ENCODE peak calls at places on chromosomes 11 and 22, in seven cellular contexts. C, K, D, R, J, H and P are unnamed samples.

GRCh38 chr22:17102297-17102667 is 17.5 kb downstream of the IL17RA start:
- DNase-seq in H (no peak), K (no peak), J (no peak), D (no peak), C (no peak), R (no peak), P (no peak)

GRCh38 chr22:49521787-49522224 is 305.9 kb downstream of the BRD1 start:
- DNase-seq in R (no peak), H (peak), C (no peak), J (no peak), K (no peak), D (no peak), P (no peak)

GRCh38 chr22:43824724-43825485 is 12.8 kb upstream of the EFCAB6 start:
- DNase-seq in R (no peak), D (no peak), C (no peak), H (no peak), K (no peak), J (no peak), P (no peak)

GRCh38 chr22:31329453-31330215 is 16.5 kb downstream of the PATZ1 start:
- DNase-seq in D (no peak), H (no peak), J (peak), C (no peak), R (peak), K (no peak), P (no peak)

GRCh38 chr11:18312012-18312411 is 9.9 kb downstream of the HPS5 start:
- DNase-seq in H (no peak), J (peak), C (no peak), K (no peak), D (peak), R (peak), P (no peak)

GRCh38 chr11:120339394-120339890 is 3.2 kb downstream of the ARHGEF12 start:
- DNase-seq in D (no peak), J (peak), R (peak), C (no peak), K (no peak), H (peak), P (no peak)

GRCh38 chr11:116333193-116333592 is 439.6 kb downstream of the BUD13 start:
- DNase-seq in D (no peak), K (no peak), R (peak), C (no peak), J (no peak), H (no peak), P (no peak)

GRCh38 chr22:39308614-39309363 is 10.6 kb downstream of the RPL3 start:
- DNase-seq in D (peak), C (no peak), K (peak), H (no peak), R (peak), J (peak), P (no peak)

GRCh38 chr11:105670811-105671210 is 60.9 kb downstream of the GRIA4 start:
- DNase-seq in K (no peak), J (no peak), R (peak), D (peak), C (no peak), H (no peak), P (no peak)

GRCh38 chr22:45263790-45264269 is 20.9 kb upstream of the UPK3A start:
- DNase-seq in D (peak), K (peak), J (peak), R (peak), C (no peak), H (peak), P (no peak)

GRCh38 chr11:32658639-32659406 is 75.2 kb downstream of the EIF3M start:
- DNase-seq in J (peak), C (no peak), K (no peak), D (no peak), H (no peak), R (peak), P (no peak)

GRCh38 chr22:45709866-45710265 is 38.2 kb downstream of the ATXN10 start:
- DNase-seq in K (no peak), J (peak), H (no peak), D (peak), R (peak), C (no peak), P (no peak)